ENCODE peak calls at places on chromosomes 7 and 10, in four cellular contexts. K, G, U and Q are unnamed samples.

GRCh38 chr7:44581426-44581906 is 565 bp downstream of the TMED4 start:
- DNase-seq in G (no peak), K (no peak), U (no peak), Q (no peak)

GRCh38 chr10:122689146-122689807 is 10.4 kb downstream of the C10orf120 start:
- DNase-seq in U (no peak), G (no peak), K (no peak), Q (no peak)

GRCh38 chr7:140484951-140485350 is 5.6 kb upstream of the MKRN1 start:
- DNase-seq in G (no peak), U (no peak), K (no peak), Q (no peak)

GRCh38 chr7:127711872-127712271 is 59.9 kb downstream of the SND1 start:
- DNase-seq in K (no peak), G (no peak), U (no peak), Q (no peak)

GRCh38 chr10:53403688-53404087 is 631.1 kb upstream of the MBL2 start:
- DNase-seq in G (no peak), U (no peak), K (peak; percentile 1), Q (no peak)

GRCh38 chr10:79073784-79074432 is 5.1 kb downstream of the ZMIZ1 start:
- DNase-seq in K (peak; percentile 76), G (no peak), U (no peak), Q (peak; percentile 72)

GRCh38 chr7:107045195-107045960 is 873 bp downstream of the PRKAR2B start:
- DNase-seq in K (peak; percentile 5), U (no peak), G (no peak), Q (peak; percentile 11)

GRCh38 chr10:31939797-31940708 is 11.4 kb upstream of the ARHGAP12 start:
- DNase-seq in K (no peak), U (no peak), G (no peak), Q (no peak)

GRCh38 chr7:117592011-117592635 is 112.3 kb downstream of the CFTR start:
- DNase-seq in G (no peak), U (no peak), K (no peak), Q (no peak)

GRCh38 chr7:121623130-121623872 is 227.2 kb upstream of the FAM3C start:
- DNase-seq in K (no peak), U (no peak), G (no peak), Q (no peak)

GRCh38 chr10:32454148-32454547 is 8.2 kb downstream of the CCDC7 start:
- DNase-seq in G (no peak), U (no peak), K (peak; percentile 45), Q (no peak)

GRCh38 chr10:63896992-63897391 is 375.8 kb downstream of the REEP3 start:
- DNase-seq in U (no peak), K (no peak), G (no peak), Q (no peak)

GRCh38 chr7:103660455-103661371 is 214.7 kb upstream of the SLC26A5 start:
- DNase-seq in K (peak; percentile 75), G (no peak), U (no peak), Q (no peak)

GRCh38 chr7:120998525-120998924 is 10.0 kb downstream of the CPED1 start:
- DNase-seq in U (no peak), K (no peak), G (no peak), Q (no peak)

GRCh38 chr7:37027104-37027503 is 302.8 kb upstream of the AOAH start:
- DNase-seq in G (no peak), K (no peak), U (no peak), Q (no peak)

GRCh38 chr10:71232089-71232998 is 20.0 kb downstream of the UNC5B start:
- DNase-seq in G (peak; percentile 64), U (no peak), K (no peak), Q (peak; percentile 60)

GRCh38 chr10:24891823-24892222 is 60.6 kb downstream of the PRTFDC1 start:
- DNase-seq in G (no peak), K (peak; percentile 92), U (no peak), Q (peak; percentile 95)

GRCh38 chr7:4151524-4151923 is 530.6 kb upstream of the FOXK1 start:
- DNase-seq in K (no peak), G (no peak), U (no peak), Q (no peak)